ENCODE peak calls at places on chromosomes 11 and 22, in five cellular contexts. B is K562, G is GM12892, J is H1, K is HepG2. T is an unnamed sample.

GRCh38 chr11:87101956-87102355 is 64.2 kb downstream of the TMEM135 start:
- DNase-seq in B (no peak), G (no peak), J (no peak), K (no peak), T (no peak)

GRCh38 chr11:23723861-23724260 is 773.0 kb upstream of the LUZP2 start:
- DNase-seq in B (no peak), G (no peak), J (no peak), K (no peak), T (no peak)

GRCh38 chr11:44475114-44475686 is 90.3 kb upstream of the CD82 start:
- DNase-seq in B (no peak), G (no peak), J (no peak), K (no peak), T (no peak)

GRCh38 chr11:61157743-61158142 is 3.5 kb downstream of the VPS37C start:
- DNase-seq in B (no peak), G (no peak), J (no peak), K (no peak), T (no peak)

GRCh38 chr22:42190274-42190673 is 59.7 kb upstream of the CYP2D6 start:
- DNase-seq in B (no peak), G (no peak), J (no peak), K (peak), T (no peak)

GRCh38 chr11:68855205-68855978 is 13.7 kb upstream of the CPT1A start:
- DNase-seq in B (no peak), G (peak), J (no peak), K (no peak), T (no peak)

GRCh38 chr11:2655834-2656622 is 43.8 kb downstream of the KCNQ1OT1 start:
- DNase-seq in B (no peak), G (no peak), J (no peak), K (no peak), T (no peak)

GRCh38 chr11:92266821-92267220 is 42.2 kb downstream of the FAT3 start:
- DNase-seq in B (no peak), G (no peak), J (no peak), K (peak), T (no peak)

GRCh38 chr11:111700186-111700585 is 66.0 kb downstream of the PPP2R1B start:
- DNase-seq in B (peak), G (no peak), J (no peak), K (no peak), T (no peak)

GRCh38 chr11:72113170-72113808 is 794 bp upstream of the ANAPC15 start:
- DNase-seq in B (no peak), G (no peak), J (no peak), K (no peak), T (no peak)
- TF ChIP-seq TAF1 in B (no peak), G (no peak), J (no peak), K (no peak), T (no peak)

DNA sequence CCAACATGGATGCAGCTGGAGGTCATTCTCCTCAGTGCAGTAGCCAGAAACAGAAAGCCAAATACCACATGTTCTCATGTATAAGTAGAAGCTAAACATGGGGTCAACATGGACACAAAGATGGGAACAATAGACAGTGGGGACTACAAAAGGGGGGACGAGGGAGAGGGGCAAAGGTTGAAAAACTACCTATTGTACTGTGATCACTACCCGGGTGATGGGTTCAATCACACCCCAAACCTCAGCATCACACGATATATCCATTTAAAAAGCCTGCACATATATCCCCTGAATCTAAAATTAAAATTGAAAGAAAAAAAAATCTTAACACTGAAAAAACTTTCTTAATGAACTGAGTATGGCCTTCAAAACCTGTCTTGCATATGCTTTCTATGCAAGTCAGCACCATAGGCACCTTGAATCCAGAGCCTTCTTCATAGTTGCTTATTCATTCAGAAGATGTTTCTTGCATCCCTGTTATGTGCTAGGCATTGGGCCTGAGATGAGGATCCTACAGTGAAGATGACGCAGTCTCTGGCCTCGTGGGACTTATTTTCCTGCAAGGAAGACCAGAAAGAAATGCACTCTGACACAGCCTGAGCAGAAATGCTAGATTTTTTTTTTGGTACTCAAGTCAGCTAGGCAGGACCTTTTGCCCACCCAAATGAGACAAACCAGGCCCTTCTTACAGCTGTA is 20.9 kb downstream of the NNMT start:
- DNase-seq in B (no peak), G (no peak), J (no peak), K (no peak), T (no peak)
- TF ChIP-seq TAF1 in B (no peak), G (no peak), J (no peak), K (no peak), T (no peak)

DNA sequence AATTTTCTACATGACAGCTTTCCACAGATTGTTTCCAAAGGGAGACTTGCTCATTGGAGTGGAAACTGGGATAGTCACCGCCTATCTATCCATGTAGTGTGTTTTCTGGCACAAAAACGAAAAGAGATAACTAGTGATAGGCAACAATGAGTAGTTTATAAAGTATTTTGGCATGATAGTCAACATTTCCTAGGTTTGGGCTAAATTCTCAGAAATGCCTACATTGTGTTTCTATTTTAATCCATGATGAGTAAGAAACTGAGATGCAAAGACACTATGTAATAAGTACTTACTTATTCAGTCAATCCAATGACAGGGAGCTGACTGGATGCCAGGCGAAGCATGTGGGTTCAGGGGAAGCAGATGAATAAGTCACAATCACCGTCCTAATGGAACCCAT is 1129.1 kb downstream of the DLG2 start:
- DNase-seq in B (no peak), G (no peak), J (no peak), K (no peak), T (no peak)
- TF ChIP-seq TAF1 in B (no peak), G (no peak), J (no peak), K (no peak), T (no peak)

DNA sequence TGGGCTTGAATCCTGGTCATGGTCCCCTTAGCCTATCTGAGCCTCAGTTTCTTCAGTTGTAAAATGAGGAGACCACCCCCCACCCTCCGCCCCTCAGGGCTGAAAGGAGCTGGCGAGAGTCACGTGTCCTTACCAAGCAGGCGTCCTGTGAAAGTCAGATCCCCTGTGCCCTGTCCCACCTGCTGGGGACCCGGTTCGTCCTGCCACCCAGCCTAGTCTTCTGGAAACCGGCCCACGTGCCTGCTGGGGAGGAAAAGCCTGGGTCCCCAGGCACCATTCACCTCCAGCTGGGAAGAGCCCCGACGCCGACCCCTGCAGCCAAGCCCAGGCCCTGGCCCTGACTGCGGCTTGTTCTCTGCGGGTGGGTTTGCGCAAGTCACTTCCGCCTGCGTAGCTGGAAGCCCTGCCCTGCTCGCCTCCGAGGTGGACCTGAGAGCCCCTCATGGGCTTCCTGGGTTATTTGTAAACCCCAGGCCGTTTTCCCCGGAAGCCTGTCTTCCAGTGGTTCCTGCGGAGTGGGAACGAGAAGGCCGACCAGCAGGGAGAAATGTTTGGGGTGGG is 679 bp upstream of the SSH3 start:
- DNase-seq in B (no peak), G (no peak), J (no peak), K (no peak), T (no peak)
- TF ChIP-seq TAF1 in B (no peak), G (no peak), J (no peak), K (no peak), T (no peak)

DNA sequence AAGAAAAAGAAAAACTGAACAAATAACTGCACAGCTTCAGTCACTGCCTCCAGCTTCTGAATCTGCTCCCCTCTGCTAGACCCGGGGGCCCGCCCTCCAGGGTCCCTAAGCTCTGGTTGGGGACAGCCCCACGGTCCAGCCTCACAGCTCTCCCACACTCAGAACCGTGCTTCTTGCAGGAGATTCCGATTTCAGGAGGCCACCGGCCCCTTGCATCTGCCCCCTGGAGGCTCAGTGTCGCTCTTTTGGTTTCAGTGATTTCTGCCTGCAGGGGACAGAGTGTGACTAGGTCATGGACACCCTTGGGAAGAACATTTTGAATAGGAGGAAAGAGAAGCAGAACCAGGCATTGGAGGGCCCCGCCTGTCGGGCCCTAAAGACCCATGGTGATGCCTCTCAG is 23.1 kb upstream of the RPS3 start:
- DNase-seq in B (peak), G (no peak), J (no peak), K (no peak), T (no peak)
- TF ChIP-seq TAF1 in B (no peak), G (no peak), J (no peak), K (no peak), T (no peak)

GRCh38 chr22:48866906-48867597 is 960.6 kb downstream of the BRD1 start:
- DNase-seq in B (no peak), G (no peak), J (no peak), K (no peak), T (no peak)

GRCh38 chr22:48867891-48868290 is 959.8 kb downstream of the BRD1 start:
- DNase-seq in B (no peak), G (no peak), J (no peak), K (no peak), T (no peak)

GRCh38 chr22:48860557-48860956 is 967.1 kb downstream of the BRD1 start:
- DNase-seq in B (no peak), G (no peak), J (no peak), K (no peak), T (no peak)

GRCh38 chr22:48864748-48865147 is 962.9 kb downstream of the BRD1 start:
- DNase-seq in B (no peak), G (no peak), J (no peak), K (no peak), T (no peak)

GRCh38 chr22:48863965-48864538 is 963.6 kb downstream of the BRD1 start:
- DNase-seq in B (no peak), G (no peak), J (no peak), K (no peak), T (no peak)
- TF ChIP-seq TAF1 in B (no peak), G (no peak), J (no peak), K (no peak), T (no peak)

GRCh38 chr11:126281666-126282175 is 1.2 kb upstream of the TIRAP start:
- DNase-seq in B (no peak), G (no peak), J (no peak), K (no peak), T (no peak)

GRCh38 chr11:126282361-126282741 is 542 bp upstream of the TIRAP start:
- DNase-seq in B (no peak), G (no peak), J (no peak), K (peak), T (no peak)

GRCh38 chr11:126282742-126283591 is at the start of gene TIRAP:
- DNase-seq in B (peak), G (peak), J (no peak), K (peak), T (peak)

GRCh38 chr11:126280595-126280994 is 2.3 kb upstream of the TIRAP start:
- DNase-seq in B (no peak), G (no peak), J (no peak), K (no peak), T (no peak)

GRCh38 chr11:126281245-126281644 is 1.6 kb upstream of the TIRAP start:
- DNase-seq in B (no peak), G (no peak), J (no peak), K (no peak), T (no peak)
- TF ChIP-seq TAF1 in B (no peak), G (no peak), J (no peak), K (no peak), T (no peak)

GRCh38 chr11:66318576-66318970 is 1.7 kb upstream of the CD248 start:
- DNase-seq in B (no peak), G (no peak), J (no peak), K (no peak), T (no peak)

GRCh38 chr11:66316849-66317251 is at the start of gene CD248:
- DNase-seq in B (no peak), G (no peak), J (no peak), K (no peak), T (no peak)

GRCh38 chr11:66315921-66316811 is 678 bp downstream of the CD248 start:
- DNase-seq in B (no peak), G (no peak), J (no peak), K (no peak), T (no peak)

GRCh38 chr11:66317766-66318575 is 1.1 kb upstream of the CD248 start:
- DNase-seq in B (no peak), G (no peak), J (no peak), K (peak), T (no peak)

GRCh38 chr11:66317322-66317765 is 500 bp upstream of the CD248 start:
- DNase-seq in B (no peak), G (no peak), J (no peak), K (peak), T (no peak)
- TF ChIP-seq TAF1 in B (no peak), G (no peak), J (peak), K (peak), T (no peak)

GRCh38 chr22:30420401-30421178 is 5.0 kb upstream of the MTFP1 start:
- DNase-seq in B (peak), G (no peak), J (no peak), K (no peak), T (no peak)
- TF ChIP-seq TAF1 in B (no peak), G (no peak), J (no peak), K (no peak), T (no peak)